ENCODE peak calls at places on chromosomes 16 and 17, in seven cellular contexts. S is transverse colon, A is sigmoid colon, I is right lobe of liver, E is ovary, Q is tibial nerve, W is esophagus squamous epithelium. D is an unnamed sample.

GRCh38 chr16:83200005-83200779 is 573.4 kb downstream of the CDH13 start:
- DNase-seq in S (no peak), A (no peak), I (no peak), E (no peak), Q (no peak), W (no peak), D (no peak)

GRCh38 chr17:45687594-45687993 is 96.5 kb upstream of the CRHR1 start:
- DNase-seq in S (no peak), A (no peak), I (no peak), E (no peak), Q (no peak), W (no peak), D (no peak)

GRCh38 chr17:53353919-53354351 is 468.8 kb upstream of the KIF2B start:
- DNase-seq in S (peak; percentile 22), A (peak; percentile 78), I (no peak), E (no peak), Q (no peak), W (no peak), D (no peak)

GRCh38 chr16:84207266-84207665 is 16.3 kb downstream of the ADAD2 start:
- DNase-seq in S (no peak), A (no peak), I (no peak), E (no peak), Q (no peak), W (no peak), D (no peak)

GRCh38 chr16:65975049-65975708 is 391.3 kb upstream of the CDH5 start:
- DNase-seq in S (no peak), A (no peak), I (no peak), E (no peak), Q (no peak), W (no peak), D (peak; percentile 76)

GRCh38 chr17:4908301-4908700 is 5.4 kb upstream of the CHRNE start:
- DNase-seq in S (no peak), A (no peak), I (no peak), E (no peak), Q (no peak), W (no peak), D (no peak)

GRCh38 chr17:72976971-72977767 is 115.3 kb downstream of the SLC39A11 start:
- DNase-seq in S (peak; percentile 23), A (peak; percentile 75), I (peak; percentile 72), E (peak; percentile 55), Q (peak; percentile 21), W (no peak), D (peak; percentile 68)

GRCh38 chr17:50022463-50023130 is 27.6 kb upstream of the DLX3 start:
- DNase-seq in S (no peak), A (no peak), I (no peak), E (no peak), Q (no peak), W (no peak), D (no peak)

GRCh38 chr17:80758793-80759673 is 214.4 kb downstream of the RPTOR start:
- DNase-seq in S (no peak), A (peak; percentile 69), I (no peak), E (no peak), Q (no peak), W (no peak), D (no peak)

GRCh38 chr17:28227278-28228108 is 91.5 kb upstream of the TMEM97 start:
- DNase-seq in S (peak; percentile 81), A (no peak), I (peak; percentile 64), E (peak; percentile 15), Q (no peak), W (no peak), D (peak; percentile 89)

GRCh38 chr16:50702725-50703124 is 9.3 kb downstream of the NOD2 start:
- DNase-seq in S (no peak), A (no peak), I (no peak), E (no peak), Q (no peak), W (no peak), D (no peak)

GRCh38 chr16:66028505-66029216 is 337.8 kb upstream of the CDH5 start:
- DNase-seq in S (no peak), A (no peak), I (no peak), E (no peak), Q (peak; percentile 45), W (no peak), D (no peak)

GRCh38 chr16:51154271-51155171 is 3.5 kb upstream of the SALL1 start:
- DNase-seq in S (no peak), A (no peak), I (peak; percentile 70), E (no peak), Q (no peak), W (no peak), D (no peak)

GRCh38 chr17:45270828-45271418 is 9.0 kb upstream of the SPATA32 start:
- DNase-seq in S (no peak), A (no peak), I (peak; percentile 45), E (no peak), Q (no peak), W (no peak), D (no peak)

GRCh38 chr17:38401459-38401858 is 26.8 kb upstream of the ARHGAP23 start:
- DNase-seq in S (no peak), A (no peak), I (no peak), E (no peak), Q (no peak), W (no peak), D (no peak)

GRCh38 chr17:64154321-64155089 is 24.6 kb upstream of the ERN1 start:
- DNase-seq in S (no peak), A (no peak), I (no peak), E (no peak), Q (no peak), W (no peak), D (peak; percentile 26)

GRCh38 chr16:54586474-54587175 is 300.0 kb upstream of the IRX3 start:
- DNase-seq in S (no peak), A (no peak), I (no peak), E (no peak), Q (no peak), W (no peak), D (no peak)

GRCh38 chr17:40456396-40456951 is 13.2 kb downstream of the IGFBP4 start:
- DNase-seq in S (no peak), A (peak; percentile 71), I (peak; percentile 72), E (no peak), Q (no peak), W (no peak), D (no peak)

GRCh38 chr17:1852327-1852726 is 22.5 kb downstream of the RPA1 start:
- DNase-seq in S (no peak), A (no peak), I (peak; percentile 67), E (no peak), Q (no peak), W (no peak), D (no peak)

GRCh38 chr16:50991436-50991835 is 159.6 kb downstream of the SALL1 start:
- DNase-seq in S (no peak), A (no peak), I (no peak), E (no peak), Q (no peak), W (no peak), D (no peak)

GRCh38 chr16:684961-685696 is 995 bp upstream of the JMJD8 start:
- DNase-seq in S (no peak), A (peak; percentile 77), I (peak; percentile 69), E (peak; percentile 53), Q (no peak), W (no peak), D (no peak)
- H3K36me3 ChIP-seq in S (no peaks in the 10 kb centered on the region), A (peaks cover 22% of the 10 kb centered on the region), I (peaks cover 2% of the 10 kb centered on the region), E (no peaks in the 10 kb centered on the region), Q (no peaks in the 10 kb centered on the region), W (peaks cover 17% of the 10 kb centered on the region), D (peaks cover 36% of the 10 kb centered on the region)

DNA sequence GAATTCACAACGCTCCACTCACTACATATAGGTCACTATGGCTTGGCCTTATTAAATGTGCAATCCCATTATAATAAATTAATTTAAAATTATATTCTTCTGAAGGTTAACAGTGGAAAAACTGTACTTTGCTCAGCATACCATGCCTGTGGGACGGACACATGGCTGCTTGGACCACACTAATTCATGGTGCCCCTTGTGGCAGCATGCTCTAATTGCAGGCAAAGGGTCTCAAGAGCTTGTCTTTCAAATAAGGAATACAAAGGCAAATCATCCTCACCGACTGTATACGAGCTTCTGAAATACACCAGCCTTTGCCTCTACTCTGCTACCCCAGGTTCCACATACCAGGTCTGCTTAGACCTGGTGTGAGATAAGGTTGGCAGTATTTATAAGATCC is 11.7 kb downstream of the SMPD3 start:
- DNase-seq in S (no peak), A (no peak), I (no peak), E (no peak), Q (no peak), W (no peak), D (no peak)
- H3K27me3 ChIP-seq in S (peaks cover 4% of the 10 kb centered on the region), A (no peaks in the 10 kb centered on the region), I (no peaks in the 10 kb centered on the region), E (no peaks in the 10 kb centered on the region), Q (peaks cover 6% of the 10 kb centered on the region), W (no peaks in the 10 kb centered on the region), D (no peaks in the 10 kb centered on the region)

DNA sequence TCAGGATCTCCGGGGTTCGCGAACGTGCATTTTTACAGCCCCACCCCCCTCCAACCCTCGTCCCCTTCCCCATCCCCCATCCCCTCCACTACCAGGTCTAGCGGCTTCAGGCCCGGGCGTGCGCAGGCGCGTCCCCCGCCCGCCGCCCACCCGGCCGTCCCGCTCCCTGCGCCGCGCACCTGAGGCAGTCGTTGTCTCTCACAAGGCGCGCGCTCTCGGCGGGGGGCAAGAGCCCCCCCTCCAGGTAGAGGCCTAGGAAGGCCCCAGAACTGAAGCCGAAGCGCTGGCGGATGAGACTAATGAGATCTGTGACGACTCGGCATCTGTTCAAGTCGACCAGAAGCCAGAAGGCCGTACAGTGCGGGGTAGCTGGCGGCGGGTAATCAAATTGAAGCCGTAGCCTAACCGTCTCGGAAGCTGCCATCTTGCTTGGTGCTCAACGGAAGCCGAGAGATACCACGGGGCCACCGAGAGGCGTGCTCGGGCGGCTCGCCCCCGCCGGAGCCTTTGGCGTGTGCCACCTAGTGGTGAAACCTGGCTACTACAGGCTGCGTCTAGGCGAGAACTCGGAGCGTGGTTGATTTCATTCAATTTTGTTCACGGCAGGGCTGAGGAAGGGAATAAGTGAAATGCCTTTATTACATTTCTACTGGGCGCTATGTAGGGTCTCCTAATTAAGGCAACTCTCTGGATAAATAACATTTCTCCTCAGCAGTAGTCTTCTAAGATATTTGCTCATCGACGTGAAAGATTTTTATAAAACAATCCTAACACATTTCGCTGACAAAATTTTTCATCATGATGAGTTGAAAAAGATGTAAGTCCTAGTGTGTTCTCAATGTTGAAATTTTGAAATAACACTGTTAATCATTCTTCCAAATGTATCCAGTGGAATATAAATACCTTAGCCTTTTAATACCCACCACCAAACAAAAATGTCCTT is at the start of gene COIL:
- DNase-seq in S (peak; percentile 95), A (peak; percentile 95), I (peak; percentile 94), E (peak; percentile 87), Q (peak; percentile 94), W (peak; percentile 52), D (peak; percentile 96)
- TF ChIP-seq POLR2A in S (peak; percentile 43), A (no peak), I (peak; percentile 33), E (peak; percentile 31), Q (no peak), W (no peak), D (peak; percentile 25)

GRCh38 chr16:16092925-16093624 is 130.2 kb downstream of the ABCC6 start:
- DNase-seq in S (no peak), A (no peak), I (no peak), E (peak; percentile 68), Q (no peak), W (no peak), D (peak; percentile 32)

GRCh38 chr16:16095646-16096045 is 127.6 kb downstream of the ABCC6 start:
- DNase-seq in S (no peak), A (no peak), I (no peak), E (no peak), Q (no peak), W (no peak), D (no peak)

GRCh38 chr16:16096858-16097213 is 126.5 kb downstream of the ABCC6 start:
- DNase-seq in S (no peak), A (no peak), I (no peak), E (no peak), Q (no peak), W (no peak), D (no peak)

GRCh38 chr16:16096161-16096857 is 127.0 kb downstream of the ABCC6 start:
- DNase-seq in S (peak; percentile 39), A (peak; percentile 92), I (no peak), E (peak; percentile 66), Q (peak; percentile 32), W (no peak), D (no peak)

GRCh38 chr16:16093625-16094332 is 129.5 kb downstream of the ABCC6 start:
- DNase-seq in S (no peak), A (no peak), I (no peak), E (peak; percentile 71), Q (no peak), W (no peak), D (peak; percentile 31)
- H3K36me3 ChIP-seq in S (no peaks in the 10 kb centered on the region), A (peaks cover 14% of the 10 kb centered on the region), I (no peaks in the 10 kb centered on the region), E (no peaks in the 10 kb centered on the region), Q (no peaks in the 10 kb centered on the region), W (peaks cover 6% of the 10 kb centered on the region), D (peaks cover 12% of the 10 kb centered on the region)

D was measured in adrenal gland.